ENCODE peak calls at places on chromosomes 2 and 18, in ten cellular contexts. C, H, J, K, F, G, M, T, A and Y are unnamed samples.

GRCh38 chr2:25400576-25401241 is 59.0 kb upstream of the DNMT3A start:
- DNase-seq in H (no peak), J (no peak), M (no peak), G (no peak), T (no peak), C (no peak), K (no peak), A (no peak), F (no peak), Y (no peak)

GRCh38 chr2:96218508-96219131 is 10.0 kb upstream of the STARD7 start:
- DNase-seq in J (no peak), G (no peak), F (no peak), A (no peak), H (no peak), C (no peak), M (no peak), K (no peak), T (no peak), Y (no peak)

GRCh38 chr18:53458944-53459580 is 765.4 kb downstream of the MBD2 start:
- DNase-seq in G (no peak), H (no peak), T (no peak), C (no peak), K (no peak), J (peak), M (no peak), A (peak), F (no peak), Y (no peak)

GRCh38 chr2:15092691-15093090 is 460.2 kb downstream of the LRATD1 start:
- DNase-seq in C (no peak), A (peak), G (no peak), F (no peak), H (no peak), K (no peak), T (peak), J (no peak), M (no peak), Y (no peak)

GRCh38 chr2:33421820-33422219 is 54.6 kb upstream of the RASGRP3 start:
- DNase-seq in A (no peak), K (no peak), T (no peak), M (no peak), J (no peak), H (no peak), G (no peak), F (no peak), C (no peak), Y (no peak)

GRCh38 chr2:187989925-187990623 is 301.6 kb upstream of the GULP1 start:
- DNase-seq in G (no peak), A (no peak), J (no peak), K (no peak), T (no peak), F (no peak), C (no peak), M (no peak), H (no peak), Y (no peak)

GRCh38 chr18:5309888-5310470 is 14.5 kb upstream of the ZBTB14 start:
- DNase-seq in F (no peak), M (peak), H (no peak), A (no peak), C (peak), T (no peak), K (no peak), G (no peak), J (no peak), Y (no peak)

GRCh38 chr2:34012728-34013302 is 413.7 kb upstream of the FAM98A start:
- DNase-seq in H (peak), M (no peak), F (peak), T (peak), A (peak), K (peak), G (peak), C (no peak), J (peak), Y (peak)

GRCh38 chr2:62526531-62527381 is 20.8 kb upstream of the TMEM17 start:
- DNase-seq in C (no peak), T (no peak), K (no peak), M (no peak), F (no peak), H (no peak), J (no peak), A (no peak), G (no peak), Y (no peak)

GRCh38 chr2:25419678-25420242 is 78.0 kb upstream of the DNMT3A start:
- DNase-seq in C (peak), K (no peak), H (no peak), J (no peak), G (no peak), T (no peak), F (peak), M (peak), A (no peak), Y (peak)

GRCh38 chr2:64019975-64020281 is 700 bp upstream of the VPS54 start:
- DNase-seq in C (no peak), A (no peak), F (no peak), T (no peak), M (no peak), H (no peak), K (no peak), J (no peak), G (no peak), Y (no peak)

GRCh38 chr2:18214936-18215335 is 336.5 kb downstream of the KCNS3 start:
- DNase-seq in A (no peak), J (no peak), K (no peak), F (no peak), M (no peak), G (no peak), T (peak), H (no peak), C (no peak), Y (no peak)

GRCh38 chr2:207394203-207394741 is 135.5 kb upstream of the CREB1 start:
- DNase-seq in H (no peak), F (no peak), K (no peak), M (no peak), G (no peak), T (no peak), J (no peak), A (peak), C (no peak), Y (no peak)

GRCh38 chr2:8627692-8628085 is 54.2 kb upstream of the ID2 start:
- DNase-seq in F (peak), A (no peak), C (no peak), G (no peak), H (peak), K (peak), J (no peak), T (no peak), M (no peak), Y (no peak)

GRCh38 chr2:216857131-216857550 is 2.7 kb downstream of the TNP1 start:
- DNase-seq in J (no peak), M (no peak), A (peak), C (no peak), F (no peak), G (no peak), T (peak), K (no peak), H (no peak), Y (no peak)

GRCh38 chr2:218877891-218878290 is 2.8 kb upstream of the WNT10A start:
- DNase-seq in C (no peak), T (no peak), J (peak), G (no peak), F (no peak), M (no peak), A (no peak), H (no peak), K (no peak), Y (no peak)

GRCh38 chr2:238143239-238143951 is 4.9 kb downstream of the KLHL30 start:
- DNase-seq in F (no peak), G (no peak), A (no peak), K (no peak), M (no peak), T (peak), J (peak), H (peak), C (no peak), Y (no peak)

GRCh38 chr2:210366675-210367080 is 51.7 kb upstream of the MYL1 start:
- DNase-seq in F (no peak), K (no peak), M (no peak), G (no peak), H (no peak), J (no peak), A (no peak), T (no peak), C (no peak), Y (no peak)

GRCh38 chr2:58734365-58734764 is 493.2 kb upstream of the FANCL start:
- DNase-seq in A (peak), F (no peak), J (no peak), T (no peak), K (no peak), H (peak), C (no peak), M (no peak), G (no peak), Y (no peak)

GRCh38 chr2:169069818-169070217 is 455 bp downstream of the DHRS9 start:
- DNase-seq in K (no peak), A (no peak), T (no peak), C (no peak), M (no peak), H (no peak), G (no peak), J (no peak), F (no peak), Y (no peak)

GRCh38 chr2:169071455-169071854 is 2.1 kb downstream of the DHRS9 start:
- DNase-seq in K (no peak), A (no peak), F (no peak), G (no peak), M (no peak), J (no peak), T (no peak), H (no peak), C (no peak), Y (no peak)

GRCh38 chr2:169072163-169072925 is 3.0 kb downstream of the DHRS9 start:
- DNase-seq in M (no peak), G (no peak), C (no peak), J (no peak), F (no peak), K (no peak), T (no peak), H (no peak), A (no peak), Y (no peak)

GRCh38 chr2:169066817-169067356 is 2.5 kb upstream of the DHRS9 start:
- DNase-seq in T (no peak), K (no peak), C (no peak), J (no peak), M (no peak), G (no peak), A (no peak), H (no peak), F (no peak), Y (no peak)

GRCh38 chr2:169069341-169069740 is at the start of gene DHRS9:
- DNase-seq in F (peak), A (peak), C (no peak), G (peak), H (peak), M (no peak), T (peak), K (peak), J (no peak), Y (no peak)
- H3K4me3 ChIP-seq in F (no peak), A (no peak), C (no peak), G (peak), H (no peak), M (no peak), T (no peak), K (no peak), J (no peak), Y (no peak)

DNA sequence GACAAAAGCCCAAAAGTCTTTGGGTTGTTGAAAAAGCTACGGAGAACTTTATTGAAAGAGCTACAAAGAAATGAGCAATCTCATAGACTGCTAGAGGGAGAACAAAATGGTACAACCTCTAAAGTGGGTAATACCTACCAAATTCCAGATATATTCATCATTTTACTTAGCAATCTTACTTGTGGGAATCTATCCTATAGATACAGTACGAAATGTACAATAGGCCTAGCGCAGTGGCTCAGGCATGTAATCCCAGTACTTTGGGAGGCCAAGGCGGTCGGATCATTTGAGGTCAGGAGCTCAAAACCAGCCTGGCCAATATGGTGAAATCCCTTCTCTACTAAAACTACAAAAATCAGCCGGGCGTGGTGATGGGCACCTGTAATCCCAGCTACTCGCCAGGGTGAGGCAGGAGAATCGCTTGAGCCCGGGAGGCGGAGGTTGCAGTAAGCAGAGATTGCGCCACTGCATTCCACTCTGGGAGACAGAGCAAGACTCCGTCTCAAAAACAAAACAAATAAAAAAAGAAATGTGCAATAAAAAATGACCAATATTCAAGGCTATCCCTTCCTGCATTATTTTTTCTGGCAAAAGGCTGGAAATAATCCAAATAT is 10.1 kb downstream of the EXOC6B start:
- DNase-seq in F (no peak), J (no peak), K (no peak), T (peak), H (no peak), A (peak), M (no peak), C (no peak), G (no peak), Y (no peak)
- TF ChIP-seq CTCF in F (no peak), J (no peak), K (no peak), T (no peak), H (peak), A (peak), M (no peak), C (no peak), G (no peak), Y (no peak)

GRCh38 chr2:45442026-45442425 is 169.0 kb downstream of the SRBD1 start:
- DNase-seq in A (no peak), G (no peak), T (no peak), M (no peak), K (no peak), C (no peak), J (no peak), F (no peak), H (no peak), Y (no peak)

GRCh38 chr2:45438872-45439665 is 172.0 kb downstream of the SRBD1 start:
- DNase-seq in G (no peak), F (no peak), C (no peak), T (no peak), K (no peak), A (no peak), H (no peak), M (no peak), J (no peak), Y (no peak)

GRCh38 chr2:45441571-45441970 is 169.5 kb downstream of the SRBD1 start:
- DNase-seq in G (no peak), T (no peak), M (no peak), J (no peak), C (no peak), H (no peak), F (no peak), K (no peak), A (no peak), Y (no peak)

GRCh38 chr2:45443012-45443411 is 168.1 kb downstream of the SRBD1 start:
- DNase-seq in J (no peak), G (no peak), M (no peak), F (no peak), A (no peak), H (no peak), C (no peak), T (no peak), K (no peak), Y (no peak)

GRCh38 chr2:45439788-45440773 is 171.0 kb downstream of the SRBD1 start:
- DNase-seq in C (peak), A (peak), K (no peak), J (no peak), H (no peak), F (no peak), T (peak), G (no peak), M (no peak), Y (peak)
- H3K4me3 ChIP-seq in C (no peak), A (no peak), K (no peak), J (no peak), H (no peak), F (no peak), T (no peak), G (no peak), M (no peak), Y (no peak)

GRCh38 chr2:31038385-31038784 is 99.9 kb downstream of the GALNT14 start:
- DNase-seq in K (no peak), J (no peak), M (no peak), C (no peak), T (no peak), A (no peak), H (no peak), F (no peak), G (no peak), Y (no peak)
- TF ChIP-seq CTCF in K (no peak), J (no peak), M (no peak), C (no peak), T (no peak), A (no peak), H (no peak), F (no peak), G (no peak), Y (no peak)

GRCh38 chr2:100561191-100561590 is 1.6 kb upstream of the PDCL3 start:
- DNase-seq in J (no peak), C (no peak), F (no peak), T (no peak), K (no peak), M (no peak), G (no peak), H (no peak), A (no peak), Y (no peak)

GRCh38 chr2:100563407-100564247 is 834 bp downstream of the PDCL3 start:
- DNase-seq in A (no peak), M (peak), K (no peak), T (no peak), C (no peak), J (no peak), G (no peak), H (no peak), F (no peak), Y (no peak)

GRCh38 chr2:100560431-100560830 is 2.4 kb upstream of the PDCL3 start:
- DNase-seq in T (no peak), G (no peak), K (no peak), M (no peak), J (no peak), F (no peak), H (no peak), C (no peak), A (no peak), Y (no peak)

DNA sequence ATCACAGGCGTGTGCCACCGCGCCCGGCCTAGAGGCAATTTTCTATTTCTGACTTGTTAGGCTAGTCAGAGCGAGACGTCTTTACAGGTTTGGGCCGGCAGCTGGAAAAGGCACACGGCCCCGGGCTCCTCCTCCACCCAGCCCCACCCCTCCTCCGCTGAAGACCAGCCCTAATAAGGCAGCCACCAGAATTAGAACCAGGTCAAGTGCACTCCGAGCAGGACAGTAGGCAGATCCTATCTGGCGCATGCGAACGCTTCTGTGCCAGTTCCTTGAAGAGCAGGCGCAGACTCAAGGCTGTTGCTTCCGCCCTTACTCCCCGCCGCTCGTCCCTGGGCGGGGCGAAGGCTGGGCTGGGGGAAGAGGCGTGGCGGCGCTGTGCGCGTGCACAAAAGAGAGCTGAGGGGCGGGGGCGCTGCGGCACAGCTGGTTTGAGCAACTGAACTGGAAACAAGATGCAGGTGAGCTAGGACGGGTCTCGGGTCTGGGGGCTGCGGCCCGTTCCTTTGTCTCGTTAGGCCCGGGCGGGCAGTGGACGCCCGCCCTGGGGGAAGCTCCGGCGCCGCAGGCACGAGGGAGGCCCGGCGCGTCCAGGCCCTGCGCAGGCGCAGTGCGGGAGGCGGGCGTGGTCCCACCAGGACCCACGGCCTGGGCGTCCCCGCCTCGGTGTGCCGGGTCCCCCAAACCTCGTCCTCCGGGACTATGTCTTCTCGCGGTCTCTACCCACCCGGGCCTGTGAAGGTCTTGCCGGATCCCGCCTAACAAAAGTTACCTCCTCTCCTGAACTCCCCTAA is at the start of gene PDCL3:
- DNase-seq in K (peak), F (peak), J (peak), H (peak), M (peak), G (peak), T (peak), A (peak), C (peak), Y (peak)
- H3K4me3 ChIP-seq in K (peak), F (peak), J (peak), H (peak), M (peak), G (peak), T (peak), A (peak), C (peak), Y (peak)

DNA sequence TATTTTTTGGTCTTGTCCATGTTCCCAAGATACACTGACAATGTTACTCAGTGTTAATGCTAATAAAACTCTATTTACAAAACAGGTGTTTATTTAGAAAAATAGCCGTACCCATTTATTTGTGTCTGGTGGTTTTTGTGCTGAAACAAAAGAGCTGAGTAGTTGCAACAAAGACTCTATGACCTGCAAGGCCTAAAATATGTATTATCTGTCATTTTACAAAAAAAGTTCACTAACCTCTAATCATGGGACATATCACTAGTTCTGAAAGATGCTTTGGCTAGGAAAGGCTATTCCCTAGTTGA is 59.2 kb upstream of the SLC25A52 start:
- DNase-seq in C (no peak), T (no peak), G (no peak), J (no peak), H (no peak), M (no peak), K (no peak), F (no peak), A (no peak), Y (no peak)
- TF ChIP-seq CTCF in C (no peak), T (no peak), G (no peak), J (no peak), H (no peak), M (no peak), K (no peak), F (no peak), A (no peak), Y (no peak)

GRCh38 chr2:162330881-162331280 is 12.4 kb upstream of the IFIH1 start:
- DNase-seq in J (no peak), G (no peak), F (no peak), H (no peak), K (no peak), T (no peak), M (no peak), C (no peak), A (no peak), Y (no peak)
- H3K4me3 ChIP-seq in J (no peak), G (no peak), F (no peak), H (no peak), K (no peak), T (no peak), M (no peak), C (no peak), A (no peak), Y (no peak)

GRCh38 chr2:172995323-172996244 is 80.1 kb upstream of the MAP3K20 start:
- DNase-seq in F (peak), K (no peak), C (no peak), A (peak), H (peak), T (peak), J (peak), G (no peak), M (no peak), Y (no peak)
- TF ChIP-seq CTCF in F (no peak), K (no peak), C (no peak), A (peak), H (peak), T (no peak), J (no peak), G (peak), M (no peak), Y (no peak)